ENCODE peak calls at places on chromosomes 3 and 15, in six cellular contexts. One of them, this sample, is unnamed.

GRCh38 chr3:8712045-8712870 is 21.3 kb upstream of the CAV3 start:
- DNase-seq in HCT116: no peak
- DNase-seq in MM.1S: no peak
- DNase-seq in neural progenitor cell: no peak
- DNase-seq in PC-3: peak; percentile 57
- DNase-seq in GM23248: peak; percentile 83
- DNase-seq in this sample: no peak

GRCh38 chr3:13144163-13145023 is 71.2 kb upstream of the IQSEC1 start:
- DNase-seq in GM23248: no peak
- DNase-seq in neural progenitor cell: no peak
- DNase-seq in MM.1S: no peak
- DNase-seq in HCT116: no peak
- DNase-seq in PC-3: no peak
- DNase-seq in this sample: no peak

GRCh38 chr3:186241910-186242821 is 119.9 kb downstream of the DGKG start:
- DNase-seq in HCT116: peak; percentile 80
- DNase-seq in PC-3: peak; percentile 66
- DNase-seq in neural progenitor cell: peak; percentile 84
- DNase-seq in GM23248: peak; percentile 39
- DNase-seq in MM.1S: peak; percentile 98
- DNase-seq in this sample: peak; percentile 84

GRCh38 chr3:148379763-148380162 is 317.9 kb upstream of the AGTR1 start:
- DNase-seq in GM23248: peak; percentile 80
- DNase-seq in MM.1S: peak; percentile 65
- DNase-seq in PC-3: peak; percentile 64
- DNase-seq in HCT116: peak; percentile 65
- DNase-seq in neural progenitor cell: peak; percentile 74
- DNase-seq in this sample: peak; percentile 60

GRCh38 chr3:54733615-54734014 is 194.2 kb downstream of the LRTM1 start:
- DNase-seq in GM23248: no peak
- DNase-seq in HCT116: no peak
- DNase-seq in MM.1S: no peak
- DNase-seq in PC-3: no peak
- DNase-seq in neural progenitor cell: no peak
- DNase-seq in this sample: no peak

GRCh38 chr3:44612678-44613077 is 12.2 kb upstream of the ZNF197 start:
- DNase-seq in PC-3: no peak
- DNase-seq in MM.1S: no peak
- DNase-seq in neural progenitor cell: no peak
- DNase-seq in GM23248: no peak
- DNase-seq in HCT116: no peak
- DNase-seq in this sample: no peak

GRCh38 chr3:71725279-71725991 is at the start of gene EIF4E3:
- DNase-seq in GM23248: peak; percentile 79
- DNase-seq in HCT116: no peak
- DNase-seq in MM.1S: peak; percentile 58
- DNase-seq in PC-3: peak; percentile 35
- DNase-seq in neural progenitor cell: peak; percentile 81
- DNase-seq in this sample: peak; percentile 75

GRCh38 chr3:25592510-25592968 is 72.2 kb downstream of the TOP2B start:
- DNase-seq in GM23248: peak; percentile 91
- DNase-seq in PC-3: peak; percentile 31
- DNase-seq in neural progenitor cell: peak; percentile 43
- DNase-seq in HCT116: peak; percentile 33
- DNase-seq in MM.1S: no peak
- DNase-seq in this sample: peak; percentile 82

GRCh38 chr3:181009225-181009624 is 19.7 kb upstream of the DNAJC19 start:
- DNase-seq in neural progenitor cell: no peak
- DNase-seq in MM.1S: no peak
- DNase-seq in PC-3: no peak
- DNase-seq in GM23248: no peak
- DNase-seq in HCT116: no peak
- DNase-seq in this sample: no peak

GRCh38 chr3:49653016-49653415 is 21.1 kb upstream of the APEH start:
- DNase-seq in neural progenitor cell: no peak
- DNase-seq in PC-3: no peak
- DNase-seq in HCT116: no peak
- DNase-seq in GM23248: no peak
- DNase-seq in MM.1S: no peak
- DNase-seq in this sample: no peak
- H3K79me2 ChIP-seq in neural progenitor cell: no peaks in the 10 kb centered on the region
- H3K79me2 ChIP-seq in PC-3: no peaks in the 10 kb centered on the region
- H3K79me2 ChIP-seq in HCT116: no peaks in the 10 kb centered on the region
- H3K79me2 ChIP-seq in GM23248: no peaks in the 10 kb centered on the region
- H3K79me2 ChIP-seq in MM.1S: no peaks in the 10 kb centered on the region
- H3K79me2 ChIP-seq in this sample: no peaks in the 10 kb centered on the region

GRCh38 chr3:123528130-123528529 is 56.7 kb downstream of the HACD2 start:
- DNase-seq in HCT116: no peak
- DNase-seq in MM.1S: no peak
- DNase-seq in GM23248: no peak
- DNase-seq in PC-3: no peak
- DNase-seq in neural progenitor cell: no peak
- DNase-seq in this sample: no peak

GRCh38 chr3:123522666-123523412 is 62.0 kb downstream of the HACD2 start:
- DNase-seq in MM.1S: peak; percentile 21
- DNase-seq in GM23248: no peak
- DNase-seq in PC-3: no peak
- DNase-seq in neural progenitor cell: no peak
- DNase-seq in HCT116: no peak
- DNase-seq in this sample: no peak

GRCh38 chr3:123524987-123525386 is 59.9 kb downstream of the HACD2 start:
- DNase-seq in PC-3: no peak
- DNase-seq in HCT116: no peak
- DNase-seq in neural progenitor cell: peak; percentile 38
- DNase-seq in GM23248: no peak
- DNase-seq in MM.1S: no peak
- DNase-seq in this sample: peak; percentile 14

GRCh38 chr3:123525433-123525832 is 59.4 kb downstream of the HACD2 start:
- DNase-seq in neural progenitor cell: no peak
- DNase-seq in GM23248: no peak
- DNase-seq in MM.1S: no peak
- DNase-seq in HCT116: no peak
- DNase-seq in PC-3: no peak
- DNase-seq in this sample: no peak

DNA sequence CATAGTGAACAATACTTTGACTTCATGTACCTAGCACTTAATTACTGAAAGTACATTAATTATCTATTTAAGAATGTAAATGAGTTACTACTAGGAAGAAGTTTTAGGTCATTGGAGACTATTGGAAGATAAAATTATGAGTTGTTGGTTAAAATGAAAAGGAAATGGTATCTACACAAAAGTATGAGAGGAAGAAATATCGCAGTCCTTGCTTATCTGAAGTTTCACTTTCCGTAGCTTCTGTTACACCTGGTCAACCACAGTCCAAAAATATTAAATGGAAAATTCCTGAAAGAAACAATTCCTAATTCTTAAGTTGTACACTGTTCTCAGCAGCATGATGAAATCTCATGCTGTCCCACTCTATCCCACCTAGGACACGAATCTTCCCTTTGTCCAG is 57.8 kb downstream of the HACD2 start:
- DNase-seq in PC-3: no peak
- DNase-seq in GM23248: no peak
- DNase-seq in HCT116: no peak
- DNase-seq in MM.1S: peak; percentile 66
- DNase-seq in neural progenitor cell: no peak
- DNase-seq in this sample: no peak
- TF ChIP-seq EZH2 in PC-3: no peak
- TF ChIP-seq EZH2 in GM23248: no peak
- TF ChIP-seq EZH2 in HCT116: no peak
- TF ChIP-seq EZH2 in MM.1S: no peak
- TF ChIP-seq EZH2 in neural progenitor cell: no peak
- TF ChIP-seq EZH2 in this sample: no peak

DNA sequence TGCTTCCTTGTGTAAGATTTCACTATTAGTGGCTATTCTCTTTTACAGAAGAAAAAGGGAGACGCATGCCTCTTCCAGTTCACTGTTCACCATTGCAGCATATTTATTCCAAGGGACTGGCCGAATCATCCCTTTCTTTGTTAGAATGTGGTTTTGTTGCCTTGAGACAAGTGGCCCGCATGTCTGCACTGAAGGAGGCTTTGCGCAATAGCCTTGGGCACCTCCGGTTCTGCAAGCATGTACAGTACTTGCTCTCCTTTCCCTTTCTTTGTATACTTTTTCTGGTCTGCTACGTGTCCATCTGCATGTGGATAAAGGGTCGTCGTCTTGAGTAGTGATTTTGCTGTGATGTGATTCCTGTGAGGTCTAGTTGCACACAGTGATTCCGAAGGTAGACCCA is 43.0 kb downstream of the FLNB start:
- DNase-seq in HCT116: no peak
- DNase-seq in neural progenitor cell: no peak
- DNase-seq in PC-3: peak; percentile 91
- DNase-seq in GM23248: peak; percentile 95
- DNase-seq in MM.1S: no peak
- DNase-seq in this sample: peak; percentile 58
- TF ChIP-seq EZH2phosphoT487 in HCT116: no peak
- TF ChIP-seq EZH2phosphoT487 in neural progenitor cell: no peak
- TF ChIP-seq EZH2phosphoT487 in PC-3: no peak
- TF ChIP-seq EZH2phosphoT487 in GM23248: no peak
- TF ChIP-seq EZH2phosphoT487 in MM.1S: no peak
- TF ChIP-seq EZH2phosphoT487 in this sample: no peak

GRCh38 chr3:159783780-159784747 is 204.6 kb upstream of the IL12A start:
- DNase-seq in MM.1S: peak; percentile 93
- DNase-seq in HCT116: no peak
- DNase-seq in PC-3: no peak
- DNase-seq in neural progenitor cell: no peak
- DNase-seq in GM23248: no peak
- DNase-seq in this sample: no peak

GRCh38 chr3:159782724-159783421 is 205.8 kb upstream of the IL12A start:
- DNase-seq in neural progenitor cell: no peak
- DNase-seq in GM23248: no peak
- DNase-seq in HCT116: no peak
- DNase-seq in PC-3: peak; percentile 80
- DNase-seq in MM.1S: no peak
- DNase-seq in this sample: no peak

GRCh38 chr3:159781867-159782266 is 206.8 kb upstream of the IL12A start:
- DNase-seq in neural progenitor cell: no peak
- DNase-seq in GM23248: no peak
- DNase-seq in HCT116: no peak
- DNase-seq in PC-3: peak; percentile 40
- DNase-seq in MM.1S: no peak
- DNase-seq in this sample: no peak

GRCh38 chr3:159776779-159777178 is 211.9 kb upstream of the IL12A start:
- DNase-seq in GM23248: peak; percentile 28
- DNase-seq in MM.1S: no peak
- DNase-seq in neural progenitor cell: no peak
- DNase-seq in HCT116: no peak
- DNase-seq in PC-3: no peak
- DNase-seq in this sample: no peak

DNA sequence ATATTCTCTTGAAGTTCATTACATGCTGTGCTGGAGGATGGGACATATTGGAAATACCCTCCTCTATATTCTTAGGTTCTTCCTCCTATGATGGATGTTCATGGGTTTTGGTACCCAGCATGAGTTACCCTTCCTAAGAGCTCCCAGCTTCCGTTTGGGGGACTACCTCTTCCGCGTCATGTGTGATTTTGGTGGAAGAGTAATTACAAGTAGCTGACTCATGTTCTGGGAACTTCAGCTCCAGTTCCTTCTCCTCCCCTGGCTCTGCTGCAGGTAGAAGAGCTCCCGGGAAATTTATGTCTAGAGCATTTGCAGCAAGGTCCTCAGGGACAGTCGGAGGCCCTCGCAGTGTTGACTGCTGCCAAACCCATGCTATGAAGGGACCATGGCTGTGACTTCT is 208.8 kb upstream of the IL12A start:
- DNase-seq in MM.1S: no peak
- DNase-seq in HCT116: no peak
- DNase-seq in neural progenitor cell: no peak
- DNase-seq in PC-3: peak; percentile 66
- DNase-seq in GM23248: peak; percentile 32
- DNase-seq in this sample: no peak
- H3K79me2 ChIP-seq in MM.1S: no peaks in the 10 kb centered on the region
- H3K79me2 ChIP-seq in HCT116: peaks cover 9% of the 10 kb centered on the region
- H3K79me2 ChIP-seq in neural progenitor cell: no peaks in the 10 kb centered on the region
- H3K79me2 ChIP-seq in PC-3: peaks cover 96% of the 10 kb centered on the region
- H3K79me2 ChIP-seq in GM23248: peaks cover 100% of the 10 kb centered on the region
- H3K79me2 ChIP-seq in this sample: peaks cover 20% of the 10 kb centered on the region

GRCh38 chr3:192409203-192409837 is 318.0 kb downstream of the FGF12 start:
- DNase-seq in neural progenitor cell: peak; percentile 83
- DNase-seq in GM23248: peak; percentile 28
- DNase-seq in MM.1S: peak; percentile 77
- DNase-seq in PC-3: no peak
- DNase-seq in HCT116: no peak
- DNase-seq in this sample: peak; percentile 47
- TF ChIP-seq EZH2 in neural progenitor cell: no peak
- TF ChIP-seq EZH2 in GM23248: no peak
- TF ChIP-seq EZH2 in MM.1S: no peak
- TF ChIP-seq EZH2 in PC-3: no peak
- TF ChIP-seq EZH2 in HCT116: no peak
- TF ChIP-seq EZH2 in this sample: no peak

GRCh38 chr15:67501836-67502461 is 19.0 kb upstream of the C15orf61 start:
- DNase-seq in MM.1S: no peak
- DNase-seq in neural progenitor cell: peak; percentile 80
- DNase-seq in GM23248: no peak
- DNase-seq in HCT116: no peak
- DNase-seq in PC-3: no peak
- DNase-seq in this sample: no peak
- TF ChIP-seq EZH2phosphoT487 in MM.1S: no peak
- TF ChIP-seq EZH2phosphoT487 in neural progenitor cell: no peak
- TF ChIP-seq EZH2phosphoT487 in GM23248: no peak
- TF ChIP-seq EZH2phosphoT487 in HCT116: no peak
- TF ChIP-seq EZH2phosphoT487 in PC-3: no peak
- TF ChIP-seq EZH2phosphoT487 in this sample: no peak

GRCh38 chr3:11651477-11651876 is 7.8 kb upstream of the VGLL4 start:
- DNase-seq in HCT116: no peak
- DNase-seq in MM.1S: no peak
- DNase-seq in neural progenitor cell: no peak
- DNase-seq in PC-3: no peak
- DNase-seq in GM23248: no peak
- DNase-seq in this sample: no peak

GRCh38 chr3:11650391-11650790 is 6.7 kb upstream of the VGLL4 start:
- DNase-seq in GM23248: no peak
- DNase-seq in MM.1S: no peak
- DNase-seq in HCT116: no peak
- DNase-seq in PC-3: no peak
- DNase-seq in neural progenitor cell: no peak
- DNase-seq in this sample: no peak

GRCh38 chr3:11654166-11654565 is 10.5 kb upstream of the VGLL4 start:
- DNase-seq in GM23248: no peak
- DNase-seq in MM.1S: no peak
- DNase-seq in HCT116: no peak
- DNase-seq in neural progenitor cell: no peak
- DNase-seq in PC-3: no peak
- DNase-seq in this sample: no peak

GRCh38 chr3:11653298-11654055 is 9.8 kb upstream of the VGLL4 start:
- DNase-seq in GM23248: no peak
- DNase-seq in MM.1S: no peak
- DNase-seq in neural progenitor cell: peak; percentile 40
- DNase-seq in PC-3: no peak
- DNase-seq in HCT116: no peak
- DNase-seq in this sample: no peak

DNA sequence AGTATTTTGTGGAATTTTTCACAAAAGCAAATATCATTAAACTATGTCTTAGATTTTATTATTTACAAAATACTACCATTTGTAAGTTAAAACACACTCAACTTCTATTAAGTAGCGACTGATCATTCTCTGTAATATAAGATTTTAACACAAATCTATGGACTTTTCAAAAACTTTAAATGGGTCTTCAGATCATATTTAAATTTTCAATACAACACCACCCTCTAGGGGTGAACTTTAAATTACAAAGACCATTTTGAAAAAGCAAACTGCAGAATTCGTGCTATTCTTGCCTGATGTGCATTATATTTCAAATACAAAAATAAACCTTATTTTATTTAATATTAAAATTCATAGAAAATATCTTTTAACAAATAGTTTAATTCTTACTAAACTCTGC is 8.2 kb upstream of the VGLL4 start:
- DNase-seq in GM23248: peak; percentile 60
- DNase-seq in MM.1S: peak; percentile 39
- DNase-seq in PC-3: peak; percentile 70
- DNase-seq in HCT116: peak; percentile 21
- DNase-seq in neural progenitor cell: peak; percentile 36
- DNase-seq in this sample: peak; percentile 36
- H3K79me2 ChIP-seq in GM23248: peaks cover 98% of the 10 kb centered on the region
- H3K79me2 ChIP-seq in MM.1S: peaks cover 13% of the 10 kb centered on the region
- H3K79me2 ChIP-seq in PC-3: peaks cover 9% of the 10 kb centered on the region
- H3K79me2 ChIP-seq in HCT116: peaks cover 24% of the 10 kb centered on the region
- H3K79me2 ChIP-seq in neural progenitor cell: no peaks in the 10 kb centered on the region
- H3K79me2 ChIP-seq in this sample: peaks cover 68% of the 10 kb centered on the region

This sample was measured in hepatocyte.